ENCODE peak calls at places on chromosomes 1 and 21, in nine cellular contexts. J is NCI-H1105; X is M059J; H is endothelial cell; F is NCI-H774; I is central memory CD8-positive, alpha-beta T cell; K is GM03348; N is fibroblast of mammary gland; P is DMS153. M is an unnamed sample.

GRCh38 chr1:235468009-235468408 is 36.2 kb downstream of the B3GALNT2 start:
- DNase-seq in K (no peak), X (no peak), J (no peak), F (no peak), H (no peak), N (peak; percentile 19), P (no peak), I (no peak), M (no peak)

GRCh38 chr1:110875216-110875731 is 2.3 kb downstream of the CD53 start:
- DNase-seq in J (no peak), F (no peak), X (no peak), H (no peak), K (no peak), N (no peak), I (peak; percentile 22), P (peak; percentile 49), M (no peak)

GRCh38 chr1:229579101-229579651 is 20.7 kb upstream of the ABCB10 start:
- DNase-seq in K (peak; percentile 34), P (peak; percentile 85), J (peak; percentile 43), F (peak; percentile 39), I (no peak), N (peak; percentile 35), H (peak; percentile 28), X (peak; percentile 39), M (no peak)

GRCh38 chr1:101174722-101175121 is 62.1 kb upstream of the S1PR1 start:
- DNase-seq in I (no peak), F (no peak), H (no peak), P (no peak), K (peak; percentile 73), X (peak; percentile 86), J (no peak), N (peak; percentile 79), M (peak; percentile 35)

GRCh38 chr1:27057801-27058647 is 45.4 kb upstream of the TENT5B start:
- DNase-seq in K (peak; percentile 36), J (no peak), N (no peak), H (no peak), I (no peak), P (no peak), F (no peak), X (no peak), M (no peak)

GRCh38 chr1:202069670-202070069 is 53.0 kb upstream of the GPR37L1 start:
- DNase-seq in F (peak; percentile 92), J (no peak), P (peak; percentile 97), I (no peak), X (no peak), H (no peak), K (no peak), N (no peak), M (no peak)

GRCh38 chr1:79603862-79604261 is 597.3 kb upstream of the ADGRL4 start:
- DNase-seq in N (peak; percentile 51), X (no peak), K (peak; percentile 52), F (no peak), J (no peak), P (no peak), H (no peak), I (no peak), M (no peak)

GRCh38 chr1:47782414-47783165 is 214.6 kb downstream of the TRABD2B start:
- DNase-seq in X (no peak), J (no peak), I (no peak), P (no peak), N (peak; percentile 75), F (no peak), K (no peak), H (no peak), M (no peak)

GRCh38 chr1:55541296-55541695 is 326.1 kb upstream of the USP24 start:
- DNase-seq in F (no peak), I (no peak), K (no peak), N (no peak), P (no peak), X (peak; percentile 19), H (no peak), J (no peak), M (no peak)

GRCh38 chr1:74363220-74363619 is 128.0 kb downstream of the TNNI3K start:
- DNase-seq in H (no peak), J (no peak), P (no peak), K (no peak), I (no peak), N (no peak), F (no peak), X (no peak), M (no peak)

GRCh38 chr21:36891692-36892091 is 74.8 kb downstream of the HLCS start:
- DNase-seq in K (no peak), N (no peak), F (no peak), P (no peak), H (no peak), X (no peak), J (no peak), I (no peak), M (no peak)

M was measured in RKO.